ENCODE peak calls at places on chromosomes 13 and 19, in four cellular contexts. G is stomach; N is transverse colon; J is CD4-positive, alpha-beta T cell. E is an unnamed sample.

GRCh38 chr13:37412271-37412683 is 186.3 kb downstream of the POSTN start:
- DNase-seq in J (no peak), G (no peak), N (no peak), E (no peak)

GRCh38 chr13:91313103-91313502 is 34.4 kb upstream of the MIR17HG start:
- DNase-seq in N (no peak), G (no peak), J (no peak), E (peak)

GRCh38 chr19:54431255-54431838 is 16.1 kb downstream of the TTYH1 start:
- DNase-seq in J (no peak), N (peak), G (peak), E (peak)

GRCh38 chr13:102141625-102142472 is 260.0 kb downstream of the FGF14 start:
- DNase-seq in J (no peak), G (no peak), N (no peak), E (no peak)

GRCh38 chr13:29465741-29466293 is 129.7 kb downstream of the SLC7A1 start:
- DNase-seq in J (no peak), G (peak), N (no peak), E (peak)

GRCh38 chr19:35253316-35254286 is 4.8 kb downstream of the LSR start:
- DNase-seq in G (no peak), N (no peak), J (no peak), E (no peak)

GRCh38 chr13:112442483-112443090 is 66.4 kb downstream of the SPACA7 start:
- DNase-seq in J (no peak), N (no peak), G (no peak), E (no peak)

GRCh38 chr13:55661505-55661904 is 1479.2 kb upstream of the PRR20A start:
- DNase-seq in G (no peak), N (no peak), J (no peak), E (no peak)

GRCh38 chr13:113748101-113748861 is 10.7 kb upstream of the TMEM255B start:
- DNase-seq in G (no peak), J (no peak), N (no peak), E (no peak)

GRCh38 chr19:45075215-45076028 is 856 bp downstream of the ZNF296 start:
- DNase-seq in N (peak), G (peak), J (no peak), E (peak)

GRCh38 chr19:5053661-5054060 is 84.7 kb downstream of the KDM4B start:
- DNase-seq in J (no peak), G (no peak), N (no peak), E (no peak)

GRCh38 chr19:5054551-5055456 is 85.9 kb downstream of the KDM4B start:
- DNase-seq in J (no peak), G (no peak), N (no peak), E (no peak)

GRCh38 chr19:5052515-5052914 is 83.6 kb downstream of the KDM4B start:
- DNase-seq in J (no peak), N (no peak), G (no peak), E (no peak)

GRCh38 chr19:5051619-5052018 is 82.7 kb downstream of the KDM4B start:
- DNase-seq in G (no peak), N (no peak), J (no peak), E (no peak)

GRCh38 chr19:5052945-5053485 is 84.1 kb downstream of the KDM4B start:
- DNase-seq in J (no peak), G (no peak), N (no peak), E (no peak)
- H3K27ac ChIP-seq in J (no peak), G (no peak), N (no peak), E (no peak)

GRCh38 chr13:72960114-72960513 is 98.7 kb upstream of the KLF5 start:
- DNase-seq in N (no peak), J (no peak), G (no peak), E (no peak)

GRCh38 chr13:72963762-72964161 is 95.0 kb upstream of the KLF5 start:
- DNase-seq in G (no peak), N (no peak), J (no peak), E (no peak)

GRCh38 chr13:72960541-72960940 is 98.3 kb upstream of the KLF5 start:
- DNase-seq in N (no peak), G (no peak), J (no peak), E (peak)

DNA sequence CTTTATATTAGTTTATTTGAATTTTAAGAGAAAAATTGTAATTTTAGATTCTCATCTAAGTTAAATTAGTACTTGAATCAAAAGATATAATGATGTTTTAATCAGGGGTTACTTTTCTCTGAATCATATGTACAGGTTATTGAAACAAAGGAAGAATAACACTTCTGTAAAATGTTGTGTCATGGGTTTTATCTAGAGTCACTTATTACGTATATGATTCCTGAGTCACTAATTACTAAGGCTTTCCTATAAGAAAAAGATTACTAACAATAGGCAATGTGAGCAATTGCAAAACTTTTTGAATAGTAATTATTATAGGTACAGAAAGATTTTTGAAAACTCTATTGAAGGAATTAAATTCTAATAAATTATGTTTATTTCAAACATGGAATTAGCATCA is 99.2 kb upstream of the KLF5 start:
- DNase-seq in J (no peak), N (no peak), G (no peak), E (no peak)
- H3K27ac ChIP-seq in J (no peak), N (peak), G (no peak), E (peak)

GRCh38 chr19:1327125-1327524 is 41.5 kb downstream of the EFNA2 start:
- DNase-seq in G (no peak), J (no peak), N (no peak), E (no peak)

GRCh38 chr19:1325568-1326294 is 40.1 kb downstream of the EFNA2 start:
- DNase-seq in J (no peak), G (no peak), N (no peak), E (no peak)

GRCh38 chr19:1322198-1322981 is 36.7 kb downstream of the EFNA2 start:
- DNase-seq in N (no peak), G (no peak), J (no peak), E (no peak)

GRCh38 chr19:1324249-1324791 is 38.6 kb downstream of the EFNA2 start:
- DNase-seq in J (no peak), G (no peak), N (no peak), E (no peak)

DNA sequence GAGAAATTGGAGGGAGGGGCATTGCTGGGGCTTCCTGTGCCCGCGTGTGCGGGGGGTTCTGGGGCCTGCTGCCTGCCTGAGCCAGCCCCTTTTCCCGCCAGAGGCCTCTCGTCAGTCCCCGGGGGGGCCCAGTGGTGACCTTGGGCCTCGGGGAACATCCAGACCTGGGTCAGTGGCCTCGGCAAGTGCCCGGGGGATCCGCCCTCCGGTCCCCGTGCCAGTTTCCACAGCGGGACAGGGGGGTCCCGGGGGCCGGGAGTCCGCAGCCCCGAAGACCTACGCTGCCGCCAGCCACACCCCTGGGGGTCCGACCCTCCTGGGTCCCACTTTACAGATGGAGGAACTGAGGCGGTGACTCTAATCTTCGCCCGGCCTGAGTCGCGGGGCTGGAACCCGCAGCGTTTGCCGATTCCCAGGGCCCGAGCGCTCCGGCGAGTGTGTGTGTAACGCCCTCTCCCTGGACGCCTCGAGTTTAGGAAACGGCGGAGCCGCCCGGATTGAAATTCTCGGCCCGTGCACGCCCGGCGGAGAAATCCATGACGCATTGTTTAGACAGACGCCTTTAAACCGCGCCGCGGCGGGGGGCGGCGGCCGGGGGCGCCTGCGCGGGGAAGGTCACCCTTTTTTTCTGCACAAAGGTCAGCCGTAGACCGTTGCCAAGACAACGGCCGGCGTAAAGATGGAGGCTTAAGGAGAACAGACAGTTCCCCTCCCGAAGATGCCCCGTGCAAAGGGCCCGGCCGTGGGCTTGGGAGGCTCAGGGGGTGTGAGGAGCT is 39.3 kb downstream of the EFNA2 start:
- DNase-seq in G (peak), J (peak), N (peak), E (peak)
- H3K27ac ChIP-seq in G (no peak), J (no peak), N (no peak), E (no peak)

DNA sequence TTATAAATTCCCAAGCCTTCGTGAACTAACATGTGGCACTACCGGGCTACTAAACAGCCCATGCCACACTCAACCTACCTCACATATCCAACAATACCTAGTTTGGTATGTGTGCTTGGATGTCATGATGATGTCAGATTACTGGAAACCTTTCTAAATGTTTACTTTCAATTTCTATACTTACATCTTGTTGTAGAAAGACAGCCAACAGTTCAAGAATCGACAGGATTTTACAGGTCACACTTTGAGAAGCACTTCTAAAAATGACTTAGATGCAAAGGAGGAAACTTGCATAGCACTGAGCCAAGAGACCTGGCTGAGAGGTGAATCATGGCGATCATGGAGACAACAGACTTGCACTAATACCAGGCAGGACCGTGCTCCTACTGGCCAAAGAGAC is 209.9 kb downstream of the COL4A1 start:
- DNase-seq in N (no peak), J (no peak), G (no peak), E (no peak)
- H3K27ac ChIP-seq in N (peak), J (no peak), G (no peak), E (no peak)

GRCh38 chr19:42251572-42251990 is 3.3 kb downstream of the ERF start:
- DNase-seq in G (no peak), J (no peak), N (no peak), E (no peak)
- H3K27ac ChIP-seq in G (peak), J (no peak), N (peak), E (peak)

GRCh38 chr19:10543059-10543419 is 665 bp upstream of the ATG4D start:
- DNase-seq in N (no peak), J (no peak), G (no peak), E (no peak)
- H3K27ac ChIP-seq in N (peak), J (peak), G (no peak), E (peak)

DNA sequence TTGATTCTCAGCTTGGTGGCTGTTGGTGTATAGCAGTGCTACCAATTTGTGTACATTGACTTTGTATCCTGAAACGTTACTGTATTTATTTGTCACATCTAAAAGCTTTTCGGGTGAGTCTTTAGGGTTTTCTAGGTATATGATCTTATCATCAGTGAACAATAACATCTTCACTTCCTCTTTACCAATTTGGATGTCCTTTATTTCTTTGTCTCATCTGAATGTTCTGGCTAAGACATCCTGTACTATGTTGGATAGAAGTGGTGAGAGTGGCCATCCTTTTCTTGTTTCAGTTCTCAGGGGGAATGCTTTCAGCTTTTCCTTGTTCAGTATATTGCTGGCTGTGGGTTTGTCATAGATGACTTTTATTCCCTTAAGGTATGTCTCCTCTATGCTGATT is 6.0 kb upstream of the ZNF738 start:
- DNase-seq in G (no peak), J (no peak), N (no peak), E (no peak)
- H3K27ac ChIP-seq in G (no peak), J (no peak), N (no peak), E (no peak)

E was measured in body of pancreas.